ENCODE peak calls at places on chromosomes 16 and 17, in five cellular contexts. One of them, this sample, is unnamed.

GRCh38 chr17:57651996-57652395 is 93.1 kb downstream of the CCDC182 start:
- DNase-seq in central memory CD8-positive, alpha-beta T cell: no peak
- DNase-seq in mammary epithelial cell: no peak
- DNase-seq in GM12892: no peak
- DNase-seq in OCI-M1: no peak
- DNase-seq in this sample: no peak

GRCh38 chr17:8965394-8966168 is at the start of gene PIK3R5:
- DNase-seq in OCI-M1: peak; percentile 87
- DNase-seq in GM12892: peak; percentile 93
- DNase-seq in mammary epithelial cell: peak; percentile 39
- DNase-seq in central memory CD8-positive, alpha-beta T cell: peak; percentile 53
- DNase-seq in this sample: peak; percentile 93

GRCh38 chr16:12341423-12341822 is 364.9 kb downstream of the SNX29 start:
- DNase-seq in central memory CD8-positive, alpha-beta T cell: no peak
- DNase-seq in OCI-M1: no peak
- DNase-seq in mammary epithelial cell: peak; percentile 77
- DNase-seq in GM12892: no peak
- DNase-seq in this sample: no peak

GRCh38 chr17:62895650-62896301 is 70.3 kb upstream of the TANC2 start:
- DNase-seq in central memory CD8-positive, alpha-beta T cell: no peak
- DNase-seq in GM12892: no peak
- DNase-seq in OCI-M1: no peak
- DNase-seq in mammary epithelial cell: peak; percentile 63
- DNase-seq in this sample: no peak

GRCh38 chr17:79363552-79364275 is 247.1 kb downstream of the RBFOX3 start:
- DNase-seq in mammary epithelial cell: no peak
- DNase-seq in GM12892: no peak
- DNase-seq in OCI-M1: no peak
- DNase-seq in central memory CD8-positive, alpha-beta T cell: no peak
- DNase-seq in this sample: no peak

GRCh38 chr17:44981221-44981968 is 13.3 kb upstream of the C1QL1 start:
- DNase-seq in OCI-M1: no peak
- DNase-seq in central memory CD8-positive, alpha-beta T cell: no peak
- DNase-seq in mammary epithelial cell: peak; percentile 53
- DNase-seq in GM12892: no peak
- DNase-seq in this sample: no peak

GRCh38 chr16:85940214-85940613 is 41.3 kb downstream of the IRF8 start:
- DNase-seq in central memory CD8-positive, alpha-beta T cell: no peak
- DNase-seq in GM12892: no peak
- DNase-seq in mammary epithelial cell: no peak
- DNase-seq in OCI-M1: no peak
- DNase-seq in this sample: no peak

GRCh38 chr17:56939869-56940484 is 20.9 kb downstream of the COIL start:
- DNase-seq in mammary epithelial cell: peak; percentile 32
- DNase-seq in GM12892: peak; percentile 27
- DNase-seq in central memory CD8-positive, alpha-beta T cell: no peak
- DNase-seq in OCI-M1: peak; percentile 90
- DNase-seq in this sample: peak; percentile 30

GRCh38 chr17:82056729-82057621 is 5.3 kb downstream of the GPS1 start:
- DNase-seq in mammary epithelial cell: no peak
- DNase-seq in OCI-M1: no peak
- DNase-seq in GM12892: no peak
- DNase-seq in central memory CD8-positive, alpha-beta T cell: no peak
- DNase-seq in this sample: no peak

GRCh38 chr17:68378202-68379149 is 78.8 kb downstream of the WIPI1 start:
- DNase-seq in central memory CD8-positive, alpha-beta T cell: no peak
- DNase-seq in mammary epithelial cell: peak; percentile 28
- DNase-seq in GM12892: no peak
- DNase-seq in OCI-M1: no peak
- DNase-seq in this sample: no peak

GRCh38 chr17:81187120-81187519 is 21.1 kb upstream of the AATK start:
- DNase-seq in GM12892: no peak
- DNase-seq in OCI-M1: no peak
- DNase-seq in mammary epithelial cell: no peak
- DNase-seq in central memory CD8-positive, alpha-beta T cell: no peak
- DNase-seq in this sample: no peak

GRCh38 chr16:90010676-90011075 is 8.6 kb downstream of the DBNDD1 start:
- DNase-seq in GM12892: no peak
- DNase-seq in central memory CD8-positive, alpha-beta T cell: no peak
- DNase-seq in OCI-M1: no peak
- DNase-seq in mammary epithelial cell: no peak
- DNase-seq in this sample: no peak

GRCh38 chr17:46842835-46843234 is 8.5 kb upstream of the WNT9B start:
- DNase-seq in GM12892: no peak
- DNase-seq in OCI-M1: peak; percentile 28
- DNase-seq in central memory CD8-positive, alpha-beta T cell: no peak
- DNase-seq in mammary epithelial cell: no peak
- DNase-seq in this sample: no peak

GRCh38 chr16:22898874-22899348 is 84.9 kb downstream of the HS3ST2 start:
- DNase-seq in mammary epithelial cell: peak; percentile 67
- DNase-seq in GM12892: no peak
- DNase-seq in OCI-M1: peak; percentile 70
- DNase-seq in central memory CD8-positive, alpha-beta T cell: no peak
- DNase-seq in this sample: no peak

GRCh38 chr16:67540756-67541155 is 12.1 kb downstream of the RIPOR1 start:
- DNase-seq in OCI-M1: no peak
- DNase-seq in central memory CD8-positive, alpha-beta T cell: no peak
- DNase-seq in GM12892: peak; percentile 9
- DNase-seq in mammary epithelial cell: no peak
- DNase-seq in this sample: no peak

GRCh38 chr16:56749806-56750491 is 20.0 kb downstream of the NUP93 start:
- DNase-seq in mammary epithelial cell: no peak
- DNase-seq in central memory CD8-positive, alpha-beta T cell: no peak
- DNase-seq in GM12892: no peak
- DNase-seq in OCI-M1: peak; percentile 46
- DNase-seq in this sample: no peak

GRCh38 chr16:67387479-67388079 is 5.7 kb downstream of the TPPP3 start:
- DNase-seq in central memory CD8-positive, alpha-beta T cell: no peak
- DNase-seq in mammary epithelial cell: no peak
- DNase-seq in GM12892: no peak
- DNase-seq in OCI-M1: no peak
- DNase-seq in this sample: no peak

GRCh38 chr17:7058831-7059447 is 15.0 kb upstream of the SLC16A11 start:
- DNase-seq in central memory CD8-positive, alpha-beta T cell: no peak
- DNase-seq in mammary epithelial cell: peak; percentile 57
- DNase-seq in OCI-M1: no peak
- DNase-seq in GM12892: no peak
- DNase-seq in this sample: no peak

GRCh38 chr16:2816751-2817495 is at the start of gene PRSS21:
- DNase-seq in mammary epithelial cell: no peak
- DNase-seq in OCI-M1: peak; percentile 47
- DNase-seq in central memory CD8-positive, alpha-beta T cell: no peak
- DNase-seq in GM12892: no peak
- DNase-seq in this sample: peak; percentile 78

GRCh38 chr17:75753514-75754377 is 11.2 kb downstream of the GALK1 start:
- DNase-seq in mammary epithelial cell: no peak
- DNase-seq in central memory CD8-positive, alpha-beta T cell: peak; percentile 61
- DNase-seq in GM12892: peak; percentile 89
- DNase-seq in OCI-M1: peak; percentile 84
- DNase-seq in this sample: peak; percentile 93

GRCh38 chr16:89668790-89669158 is 11.1 kb downstream of the SPATA33 start:
- DNase-seq in central memory CD8-positive, alpha-beta T cell: no peak
- DNase-seq in mammary epithelial cell: no peak
- DNase-seq in OCI-M1: no peak
- DNase-seq in GM12892: no peak
- DNase-seq in this sample: no peak

GRCh38 chr17:19534562-19535149 is 1.0 kb downstream of the SLC47A1 start:
- DNase-seq in OCI-M1: no peak
- DNase-seq in central memory CD8-positive, alpha-beta T cell: no peak
- DNase-seq in mammary epithelial cell: peak; percentile 16
- DNase-seq in GM12892: no peak
- DNase-seq in this sample: no peak

GRCh38 chr17:1764274-1764673 is 2.4 kb downstream of the SERPINF1 start:
- DNase-seq in OCI-M1: no peak
- DNase-seq in GM12892: no peak
- DNase-seq in central memory CD8-positive, alpha-beta T cell: peak; percentile 31
- DNase-seq in mammary epithelial cell: peak; percentile 88
- DNase-seq in this sample: no peak

GRCh38 chr16:85320677-85321385 is 208.6 kb upstream of the CIBAR2 start:
- DNase-seq in OCI-M1: no peak
- DNase-seq in mammary epithelial cell: no peak
- DNase-seq in central memory CD8-positive, alpha-beta T cell: no peak
- DNase-seq in GM12892: no peak
- DNase-seq in this sample: no peak

GRCh38 chr17:39711851-39712250 is 12.0 kb downstream of the ERBB2 start:
- DNase-seq in OCI-M1: no peak
- DNase-seq in central memory CD8-positive, alpha-beta T cell: no peak
- DNase-seq in GM12892: no peak
- DNase-seq in mammary epithelial cell: no peak
- DNase-seq in this sample: no peak

GRCh38 chr17:794876-795275 is 12.7 kb downstream of the MRM3 start:
- DNase-seq in central memory CD8-positive, alpha-beta T cell: no peak
- DNase-seq in mammary epithelial cell: peak; percentile 37
- DNase-seq in OCI-M1: peak; percentile 66
- DNase-seq in GM12892: no peak
- DNase-seq in this sample: peak; percentile 73